ENCODE peak calls at places on chromosomes 11 and 22, in four cellular contexts. One of them, this sample, is unnamed.

GRCh38 chr11:69012092-69013008 is 696 bp downstream of the MRGPRF start:
- DNase-seq in K562: no peak
- DNase-seq in HepG2: no peak
- DNase-seq in HCT116: no peak
- DNase-seq in this sample: no peak

GRCh38 chr11:32015435-32015834 is 75.4 kb upstream of the RCN1 start:
- DNase-seq in K562: no peak
- DNase-seq in HepG2: no peak
- DNase-seq in HCT116: no peak
- DNase-seq in this sample: no peak

GRCh38 chr11:22666700-22667439 is 459 bp downstream of the GAS2 start:
- DNase-seq in HepG2: peak
- DNase-seq in HCT116: no peak
- DNase-seq in K562: no peak
- DNase-seq in this sample: no peak

GRCh38 chr11:120431633-120432032 is 79.9 kb upstream of the GRIK4 start:
- DNase-seq in HCT116: peak
- DNase-seq in K562: peak
- DNase-seq in HepG2: peak
- DNase-seq in this sample: no peak

GRCh38 chr11:67640021-67640757 is 626 bp upstream of the TBX10 start:
- DNase-seq in K562: peak
- DNase-seq in HCT116: peak
- DNase-seq in HepG2: peak
- DNase-seq in this sample: no peak

GRCh38 chr11:60625262-60625661 is 74.2 kb upstream of the MS4A8 start:
- DNase-seq in HepG2: peak
- DNase-seq in K562: no peak
- DNase-seq in HCT116: peak
- DNase-seq in this sample: peak

GRCh38 chr11:9600651-9601040 is 27.2 kb downstream of the WEE1 start:
- DNase-seq in K562: no peak
- DNase-seq in HCT116: peak
- DNase-seq in HepG2: no peak
- DNase-seq in this sample: no peak

GRCh38 chr11:62889484-62890437 is 9.1 kb downstream of the SLC3A2 start:
- DNase-seq in K562: peak
- DNase-seq in HepG2: peak
- DNase-seq in HCT116: no peak
- DNase-seq in this sample: no peak

GRCh38 chr11:93974759-93975158 is 46.4 kb upstream of the HEPHL1 start:
- DNase-seq in HepG2: no peak
- DNase-seq in K562: no peak
- DNase-seq in HCT116: no peak
- DNase-seq in this sample: no peak

GRCh38 chr11:75576445-75577049 is 14.5 kb downstream of the SERPINH1 start:
- DNase-seq in HepG2: no peak
- DNase-seq in K562: no peak
- DNase-seq in HCT116: no peak
- DNase-seq in this sample: no peak

GRCh38 chr22:28911777-28912669 is 28.7 kb downstream of the ZNRF3 start:
- DNase-seq in HCT116: no peak
- DNase-seq in HepG2: peak
- DNase-seq in K562: no peak
- DNase-seq in this sample: no peak

GRCh38 chr22:38240734-38241252 is 32.0 kb downstream of the TMEM184B start:
- DNase-seq in HepG2: no peak
- DNase-seq in HCT116: peak
- DNase-seq in K562: peak
- DNase-seq in this sample: peak

GRCh38 chr11:111601979-111602864 is at the start of gene SIK2:
- DNase-seq in HCT116: peak
- DNase-seq in HepG2: peak
- DNase-seq in K562: peak
- DNase-seq in this sample: peak

GRCh38 chr11:1060885-1061616 is 13.6 kb upstream of the MUC2 start:
- DNase-seq in K562: no peak
- DNase-seq in HCT116: peak
- DNase-seq in HepG2: no peak
- DNase-seq in this sample: no peak

GRCh38 chr11:68256331-68256741 is 15.4 kb downstream of the C11orf24 start:
- DNase-seq in K562: peak
- DNase-seq in HepG2: peak
- DNase-seq in HCT116: no peak
- DNase-seq in this sample: no peak

GRCh38 chr11:68215524-68216170 is 2.6 kb upstream of the KMT5B start:
- DNase-seq in HCT116: no peak
- DNase-seq in K562: no peak
- DNase-seq in HepG2: no peak
- DNase-seq in this sample: no peak

GRCh38 chr22:26172389-26172990 is 3.2 kb downstream of the SEZ6L start:
- DNase-seq in K562: peak
- DNase-seq in HepG2: peak
- DNase-seq in HCT116: peak
- DNase-seq in this sample: no peak

GRCh38 chr11:101346591-101346990 is 217.0 kb upstream of the PGR start:
- DNase-seq in HepG2: no peak
- DNase-seq in K562: no peak
- DNase-seq in HCT116: no peak
- DNase-seq in this sample: no peak

GRCh38 chr11:13238879-13239514 is 38.6 kb upstream of the BMAL1 start:
- DNase-seq in HepG2: peak
- DNase-seq in HCT116: peak
- DNase-seq in K562: peak
- DNase-seq in this sample: no peak

GRCh38 chr22:33000342-33001280 is 57.6 kb downstream of the SYN3 start:
- DNase-seq in K562: peak
- DNase-seq in HCT116: no peak
- DNase-seq in HepG2: peak
- DNase-seq in this sample: peak

GRCh38 chr11:3105791-3106735 is 48.8 kb upstream of the CARS1 start:
- DNase-seq in HepG2: no peak
- DNase-seq in K562: no peak
- DNase-seq in HCT116: no peak
- DNase-seq in this sample: no peak

GRCh38 chr11:121299417-121299816 is 6.8 kb downstream of the SC5D start:
- DNase-seq in HepG2: no peak
- DNase-seq in K562: no peak
- DNase-seq in HCT116: no peak
- DNase-seq in this sample: no peak

GRCh38 chr11:132802932-132803331 is 729.4 kb downstream of the OPCML start:
- DNase-seq in K562: no peak
- DNase-seq in HepG2: no peak
- DNase-seq in HCT116: no peak
- DNase-seq in this sample: no peak

GRCh38 chr11:28696591-28696990 is 588.4 kb downstream of the METTL15 start:
- DNase-seq in HCT116: no peak
- DNase-seq in HepG2: no peak
- DNase-seq in K562: no peak
- DNase-seq in this sample: no peak

GRCh38 chr11:34354782-34355181 is 3.0 kb downstream of the ABTB2 start:
- DNase-seq in K562: no peak
- DNase-seq in HCT116: no peak
- DNase-seq in HepG2: no peak
- DNase-seq in this sample: no peak

GRCh38 chr11:57386178-57386945 is 4.1 kb downstream of the PRG2 start:
- DNase-seq in K562: no peak
- DNase-seq in HCT116: no peak
- DNase-seq in HepG2: no peak
- DNase-seq in this sample: no peak

GRCh38 chr11:57391111-57391510 is 661 bp upstream of the PRG2 start:
- DNase-seq in HepG2: no peak
- DNase-seq in HCT116: no peak
- DNase-seq in K562: no peak
- DNase-seq in this sample: no peak

GRCh38 chr11:57391546-57391945 is 1.1 kb upstream of the PRG2 start:
- DNase-seq in HCT116: no peak
- DNase-seq in HepG2: no peak
- DNase-seq in K562: no peak
- DNase-seq in this sample: no peak

GRCh38 chr11:57390535-57390934 is at the start of gene PRG2:
- DNase-seq in K562: no peak
- DNase-seq in HepG2: no peak
- DNase-seq in HCT116: no peak
- DNase-seq in this sample: no peak

DNA sequence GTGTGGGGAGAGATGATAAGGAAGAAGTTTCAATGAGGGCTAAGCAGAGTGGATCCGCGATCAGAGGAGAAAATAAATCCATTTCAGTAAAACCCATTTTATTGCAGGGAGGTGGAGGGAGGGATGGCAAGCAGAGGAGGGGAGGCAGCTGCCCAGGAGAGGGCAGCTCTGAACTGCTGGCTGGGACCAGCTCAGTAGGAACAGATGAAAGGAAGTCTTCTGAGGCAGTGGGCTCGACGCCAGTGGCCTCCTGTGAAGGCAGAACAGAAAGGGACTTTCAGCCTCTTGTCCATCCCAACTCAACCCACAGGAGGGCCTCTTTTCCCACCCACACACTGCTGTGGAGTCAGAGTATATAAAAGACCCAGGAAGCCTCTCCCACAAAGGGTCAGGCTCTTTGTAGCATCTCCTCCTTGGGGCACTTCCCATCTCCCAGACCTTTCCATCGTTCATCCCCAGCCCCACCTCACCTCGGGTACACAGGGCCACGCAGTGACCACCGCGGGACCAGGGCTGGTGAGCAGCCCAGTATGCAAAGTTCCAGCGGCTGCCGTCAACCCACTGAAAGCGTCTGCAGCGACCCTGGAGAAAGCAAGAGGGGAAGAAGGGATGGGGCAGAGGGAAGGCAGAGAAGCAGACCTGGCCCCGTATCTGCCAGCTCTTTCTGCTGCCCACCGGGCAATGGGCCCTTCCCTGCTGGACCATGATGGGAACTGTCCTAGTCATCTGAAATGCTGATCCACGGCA is 3.0 kb downstream of the PRG2 start:
- DNase-seq in HepG2: no peak
- DNase-seq in HCT116: no peak
- DNase-seq in K562: peak
- DNase-seq in this sample: no peak
- TF ChIP-seq YY1 in HepG2: no peak
- TF ChIP-seq YY1 in HCT116: no peak
- TF ChIP-seq YY1 in K562: no peak
- TF ChIP-seq YY1 in this sample: no peak

GRCh38 chr11:77560605-77561004 is 29.1 kb upstream of the AQP11 start:
- DNase-seq in K562: no peak
- DNase-seq in HCT116: peak
- DNase-seq in HepG2: peak
- DNase-seq in this sample: no peak

GRCh38 chr11:77561257-77561656 is 28.5 kb upstream of the AQP11 start:
- DNase-seq in HCT116: no peak
- DNase-seq in HepG2: no peak
- DNase-seq in K562: no peak
- DNase-seq in this sample: no peak

GRCh38 chr11:77558380-77558779 is 31.4 kb upstream of the AQP11 start:
- DNase-seq in HepG2: peak
- DNase-seq in K562: peak
- DNase-seq in HCT116: no peak
- DNase-seq in this sample: no peak

GRCh38 chr11:77557553-77557952 is 32.2 kb upstream of the AQP11 start:
- DNase-seq in HCT116: no peak
- DNase-seq in K562: no peak
- DNase-seq in HepG2: peak
- DNase-seq in this sample: peak

GRCh38 chr11:77559686-77560425 is 29.9 kb upstream of the AQP11 start:
- DNase-seq in HCT116: peak
- DNase-seq in HepG2: no peak
- DNase-seq in K562: no peak
- DNase-seq in this sample: no peak
- TF ChIP-seq YY1 in HCT116: no peak
- TF ChIP-seq YY1 in HepG2: no peak
- TF ChIP-seq YY1 in K562: no peak
- TF ChIP-seq YY1 in this sample: no peak

DNA sequence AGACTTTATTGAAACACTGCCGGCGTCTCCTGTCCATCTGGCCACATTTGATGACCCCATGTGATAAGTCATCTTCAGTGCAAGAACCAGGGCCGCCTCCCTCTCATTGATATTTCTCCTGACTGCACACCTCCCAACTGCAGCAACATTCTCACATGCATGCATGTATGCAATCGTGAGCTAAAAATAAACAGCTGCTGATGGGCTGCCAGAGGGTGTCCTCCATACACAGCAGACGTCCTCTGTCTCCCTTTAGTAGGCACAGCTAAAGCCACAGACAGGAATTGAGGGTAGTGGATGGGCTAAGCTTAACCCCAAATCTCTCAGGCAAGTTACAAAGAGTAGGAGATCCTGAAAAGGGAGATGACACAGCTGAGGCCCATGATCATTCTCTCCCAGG is 106.7 kb upstream of the HSD17B12 start:
- DNase-seq in HCT116: no peak
- DNase-seq in HepG2: no peak
- DNase-seq in K562: no peak
- DNase-seq in this sample: no peak
- TF ChIP-seq YY1 in HCT116: no peak
- TF ChIP-seq YY1 in HepG2: no peak
- TF ChIP-seq YY1 in K562: no peak
- TF ChIP-seq YY1 in this sample: no peak

DNA sequence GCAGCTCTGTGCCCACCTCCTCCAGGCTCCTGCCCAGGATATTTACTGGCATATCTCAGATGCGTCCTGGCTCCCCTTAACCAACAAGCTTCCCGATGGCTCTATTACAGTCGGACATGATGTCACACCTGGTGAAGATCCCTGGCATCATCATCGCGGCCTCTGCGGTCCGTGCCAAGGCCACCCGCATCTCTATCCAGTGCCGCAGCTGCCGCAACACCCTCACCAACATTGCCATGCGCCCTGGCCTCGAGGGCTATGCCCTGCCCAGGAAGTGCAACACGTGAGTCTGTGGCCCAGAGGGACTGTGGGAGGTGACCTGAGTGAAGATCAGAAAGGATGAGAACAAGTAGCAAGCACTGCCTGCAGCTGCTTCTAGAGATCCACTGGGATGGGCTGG is 6.5 kb downstream of the MCM5 start:
- DNase-seq in HepG2: no peak
- DNase-seq in K562: no peak
- DNase-seq in HCT116: no peak
- DNase-seq in this sample: no peak
- TF ChIP-seq YY1 in HepG2: no peak
- TF ChIP-seq YY1 in K562: no peak
- TF ChIP-seq YY1 in HCT116: no peak
- TF ChIP-seq YY1 in this sample: no peak

GRCh38 chr11:125542709-125543108 is 26.6 kb upstream of the EI24 start:
- DNase-seq in HepG2: no peak
- DNase-seq in K562: no peak
- DNase-seq in HCT116: no peak
- DNase-seq in this sample: no peak
- TF ChIP-seq YY1 in HepG2: no peak
- TF ChIP-seq YY1 in K562: no peak
- TF ChIP-seq YY1 in HCT116: no peak
- TF ChIP-seq YY1 in this sample: no peak

GRCh38 chr22:23306438-23306921 is 126.2 kb downstream of the BCR start:
- DNase-seq in K562: no peak
- DNase-seq in HepG2: no peak
- DNase-seq in HCT116: no peak
- DNase-seq in this sample: no peak
- TF ChIP-seq YY1 in K562: no peak
- TF ChIP-seq YY1 in HepG2: no peak
- TF ChIP-seq YY1 in HCT116: no peak
- TF ChIP-seq YY1 in this sample: no peak

GRCh38 chr22:50074551-50075042 is 10.6 kb downstream of the MLC1 start:
- DNase-seq in HCT116: no peak
- DNase-seq in HepG2: no peak
- DNase-seq in K562: no peak
- DNase-seq in this sample: no peak
- TF ChIP-seq YY1 in HCT116: no peak
- TF ChIP-seq YY1 in HepG2: no peak
- TF ChIP-seq YY1 in K562: no peak
- TF ChIP-seq YY1 in this sample: no peak

This sample was measured in NT2/D1.